ENCODE peak calls at places on chromosomes 5 and 9, in seven cellular contexts. W is IMR-90, F is trophoblast cell, G is H9, E is H1, Z is neuronal stem cell, Y is mesenchymal stem cell. D is an unnamed sample. For H3K4me1, the result is how much of the 10 kb centered on the place peaks cover.

GRCh38 chr9:34929506-34930102 is 28.5 kb upstream of the PHF24 start:
- DNase-seq in W (peak), F (peak), G (peak), E (peak), Z (peak), Y (peak), D (peak)

GRCh38 chr5:139382371-139382770 is 726 bp downstream of the SLC23A1 start:
- DNase-seq in W (no peak), F (no peak), G (no peak), E (no peak), Z (no peak), Y (no peak), D (no peak)

GRCh38 chr5:28301676-28302075 is 1263.3 kb upstream of the CDH9 start:
- DNase-seq in W (peak), F (peak), G (no peak), E (no peak), Z (no peak), Y (peak), D (peak)

GRCh38 chr5:44536650-44537260 is 147.5 kb upstream of the FGF10 start:
- DNase-seq in W (peak), F (peak), G (peak), E (no peak), Z (peak), Y (peak), D (peak)

GRCh38 chr5:31218978-31219377 is 25.5 kb downstream of the CDH6 start:
- DNase-seq in W (no peak), F (peak), G (no peak), E (no peak), Z (no peak), Y (no peak), D (peak)

GRCh38 chr5:114305402-114306207 is 56.3 kb upstream of the KCNN2 start:
- DNase-seq in W (peak), F (no peak), G (peak), E (no peak), Z (peak), Y (peak), D (peak)

GRCh38 chr5:62538017-62538942 is 40.3 kb upstream of the LRRC70 start:
- DNase-seq in W (peak), F (peak), G (no peak), E (no peak), Z (no peak), Y (peak), D (peak)

GRCh38 chr5:172502969-172503368 is 48.6 kb upstream of the SH3PXD2B start:
- DNase-seq in W (no peak), F (peak), G (peak), E (no peak), Z (no peak), Y (peak), D (peak)

GRCh38 chr9:112037281-112038016 is 137.6 kb downstream of the SUSD1 start:
- DNase-seq in W (peak), F (peak), G (no peak), E (no peak), Z (peak), Y (peak), D (no peak)

GRCh38 chr9:81748091-81748490 is 58.7 kb upstream of the TLE1 start:
- DNase-seq in W (no peak), F (no peak), G (no peak), E (no peak), Z (no peak), Y (no peak), D (no peak)
- H2AK5ac ChIP-seq in W (no peak), F (no peak), G (no peak), E (no peak), Z (no peak), Y (no peak), D (no peak)

GRCh38 chr9:133877327-133877726 is 114.8 kb downstream of the VAV2 start:
- DNase-seq in W (no peak), F (no peak), G (no peak), E (no peak), Z (no peak), Y (no peak), D (no peak)
- H3K4me1 ChIP-seq in W (under half), F (half or more), G (under half), E (under half), Z (under half), Y (half or more), D (under half)

GRCh38 chr5:161562446-161562845 is 15.9 kb upstream of the GABRB2 start:
- DNase-seq in W (no peak), F (no peak), G (no peak), E (no peak), Z (no peak), Y (no peak), D (no peak)
- H2AK5ac ChIP-seq in W (no peak), F (no peak), G (no peak), E (no peak), Z (no peak), Y (no peak), D (no peak)

DNA sequence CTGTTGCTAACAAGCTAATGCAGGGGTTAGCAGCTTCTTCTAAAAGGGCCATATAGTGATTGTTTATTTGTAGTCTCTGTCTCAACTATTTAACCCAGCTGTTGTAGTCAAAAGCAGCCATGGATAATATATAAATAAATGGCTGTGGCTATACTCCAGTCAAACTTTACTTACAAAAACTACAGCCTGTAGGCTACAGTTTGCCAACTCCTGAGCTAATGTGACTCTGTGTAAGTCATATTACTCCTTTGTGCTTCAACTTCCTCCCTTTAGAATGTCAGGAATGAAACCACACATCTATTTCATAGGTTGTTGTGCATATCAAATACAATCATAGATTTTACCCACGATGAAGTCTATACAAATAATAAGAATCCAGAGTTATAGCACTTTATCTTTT is 21.7 kb downstream of the STOM start:
- DNase-seq in W (peak), F (no peak), G (no peak), E (no peak), Z (no peak), Y (peak), D (no peak)
- H3K4me1 ChIP-seq in W (under half), F (under half), G (under half), E (under half), Z (under half), Y (under half), D (under half)

GRCh38 chr5:73443725-73444498 is 4.7 kb downstream of the FOXD1 start:
- DNase-seq in W (no peak), F (no peak), G (peak), E (peak), Z (no peak), Y (no peak), D (no peak)
- H2AK5ac ChIP-seq in W (peak), F (no peak), G (no peak), E (no peak), Z (no peak), Y (no peak), D (no peak)

GRCh38 chr9:100525563-100525962 is 52.3 kb upstream of the CAVIN4 start:
- DNase-seq in W (peak), F (no peak), G (no peak), E (no peak), Z (no peak), Y (no peak), D (no peak)

GRCh38 chr9:100515578-100516494 is 42.9 kb downstream of the TMEFF1 start:
- DNase-seq in W (peak), F (peak), G (no peak), E (no peak), Z (no peak), Y (peak), D (no peak)

DNA sequence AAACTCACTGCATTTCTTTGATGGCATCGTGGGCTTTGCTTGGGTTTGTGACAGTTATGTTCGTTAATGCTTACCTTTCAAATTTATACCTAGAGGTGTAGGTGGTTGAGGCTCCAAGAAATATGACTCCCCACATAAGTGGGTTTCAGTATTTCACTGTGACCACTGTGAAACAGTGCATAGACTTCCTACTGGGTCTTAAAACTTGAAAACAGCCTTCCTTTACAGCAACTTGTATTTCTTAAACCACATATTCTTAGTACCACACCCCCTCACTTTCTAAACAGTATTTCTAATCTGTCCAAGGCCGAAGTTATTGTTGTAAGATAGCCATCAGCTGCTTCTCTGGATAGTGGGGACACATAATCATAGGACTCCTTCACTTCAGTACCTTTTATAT is 48.3 kb downstream of the TMEFF1 start:
- DNase-seq in W (no peak), F (no peak), G (no peak), E (no peak), Z (no peak), Y (no peak), D (no peak)
- H3K4me1 ChIP-seq in W (under half), F (under half), G (under half), E (under half), Z (under half), Y (under half), D (under half)

DNA sequence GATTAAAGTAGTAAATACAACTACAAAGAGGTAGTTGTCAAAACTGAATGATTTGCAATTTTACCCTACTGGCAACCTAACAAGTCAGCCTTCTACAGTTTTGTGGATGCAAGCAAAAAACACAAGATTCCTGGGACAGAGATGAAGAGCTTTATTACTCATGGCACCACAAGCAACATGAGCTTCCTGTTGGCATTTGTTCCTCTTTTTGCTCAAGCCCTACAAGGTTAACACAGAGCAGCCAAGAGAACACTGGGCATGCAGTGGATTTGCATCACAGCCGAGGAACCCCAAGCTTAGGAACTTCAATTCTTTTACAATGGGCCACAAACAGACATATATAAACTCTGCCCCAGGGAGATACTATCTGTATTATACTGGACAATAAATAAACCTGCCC is 28.8 kb upstream of the DMAC1 start:
- DNase-seq in W (no peak), F (no peak), G (no peak), E (no peak), Z (no peak), Y (no peak), D (no peak)
- H2AK5ac ChIP-seq in W (no peak), F (no peak), G (no peak), E (no peak), Z (no peak), Y (no peak), D (no peak)